ENCODE peak calls at places on chromosomes 13 and 19, in four cellular contexts. L is HCT116, X is neuronal stem cell, B is fibroblast of lung. V is an unnamed sample.

GRCh38 chr19:2101417-2102335 is 5.0 kb downstream of the IZUMO4 start:
- DNase-seq in B (no peak), L (no peak), X (no peak), V (no peak)

GRCh38 chr19:11856568-11857264 is 8.2 kb downstream of the ZNF439 start:
- DNase-seq in B (no peak), L (no peak), X (no peak), V (no peak)

GRCh38 chr19:37227996-37228395 is 10.0 kb downstream of the ZNF383 start:
- DNase-seq in X (no peak), B (no peak), L (no peak), V (no peak)

GRCh38 chr19:1513492-1514294 is 874 bp upstream of the ADAMTSL5 start:
- DNase-seq in X (no peak), L (peak), B (peak), V (no peak)

GRCh38 chr19:30342901-30343300 is 29.3 kb upstream of the ZNF536 start:
- DNase-seq in X (no peak), B (no peak), L (no peak), V (no peak)

GRCh38 chr13:112768795-112769411 is 79.1 kb downstream of the ATP11A start:
- DNase-seq in X (no peak), B (no peak), L (no peak), V (peak)

GRCh38 chr13:20360041-20360491 is 127.9 kb upstream of the GJB6 start:
- DNase-seq in X (no peak), L (no peak), B (peak), V (no peak)

GRCh38 chr19:52648336-52648990 is 10.3 kb upstream of the ZNF83 start:
- DNase-seq in X (no peak), B (peak), L (no peak), V (no peak)

GRCh38 chr13:113648218-113648615 is 9.8 kb downstream of the ATP4B start:
- DNase-seq in X (no peak), B (no peak), L (no peak), V (no peak)

GRCh38 chr13:40433577-40433976 is 232.9 kb downstream of the FOXO1 start:
- DNase-seq in X (no peak), B (no peak), L (no peak), V (no peak)

GRCh38 chr13:112587359-112587766 is 590 bp downstream of the TUBGCP3 start:
- DNase-seq in B (peak), X (peak), L (peak), V (no peak)

GRCh38 chr13:106814389-106814903 is 246.5 kb upstream of the ARGLU1 start:
- DNase-seq in X (no peak), L (no peak), B (no peak), V (no peak)

GRCh38 chr19:3401004-3401768 is 34.8 kb downstream of the NFIC start:
- DNase-seq in L (no peak), B (no peak), X (no peak), V (no peak)

GRCh38 chr19:55005684-55006488 is 32.2 kb downstream of the GP6 start:
- DNase-seq in X (no peak), B (peak), L (peak), V (peak)

GRCh38 chr13:35984287-35984686 is 146.9 kb downstream of the DCLK1 start:
- DNase-seq in B (no peak), X (no peak), L (no peak), V (no peak)

GRCh38 chr13:46405457-46405856 is 18.4 kb upstream of the RUBCNL start:
- DNase-seq in B (no peak), X (no peak), L (no peak), V (no peak)
- H3K4me2 ChIP-seq in B (no peak), X (no peak), L (no peak), V (no peak)

GRCh38 chr19:29004796-29005195 is 208.2 kb downstream of the UQCRFS1 start:
- DNase-seq in L (no peak), X (no peak), B (no peak), V (no peak)

GRCh38 chr19:29002336-29002735 is 210.6 kb downstream of the UQCRFS1 start:
- DNase-seq in X (no peak), L (no peak), B (no peak), V (no peak)

GRCh38 chr19:29010276-29010675 is 202.7 kb downstream of the UQCRFS1 start:
- DNase-seq in L (no peak), B (no peak), X (no peak), V (no peak)

GRCh38 chr19:29003641-29004409 is 209.1 kb downstream of the UQCRFS1 start:
- DNase-seq in B (no peak), L (no peak), X (no peak), V (no peak)

GRCh38 chr19:29006057-29006735 is 206.8 kb downstream of the UQCRFS1 start:
- DNase-seq in B (no peak), X (no peak), L (no peak), V (no peak)
- H3K4me2 ChIP-seq in B (no peak), X (no peak), L (no peak), V (no peak)

GRCh38 chr19:35566738-35567137 is 3.3 kb upstream of the ATP4A start:
- DNase-seq in B (no peak), L (no peak), X (no peak), V (no peak)

GRCh38 chr19:35565016-35565856 is 1.8 kb upstream of the ATP4A start:
- DNase-seq in X (no peak), B (no peak), L (no peak), V (no peak)

GRCh38 chr19:35571406-35571965 is 8.0 kb upstream of the ATP4A start:
- DNase-seq in L (no peak), X (no peak), B (no peak), V (no peak)

DNA sequence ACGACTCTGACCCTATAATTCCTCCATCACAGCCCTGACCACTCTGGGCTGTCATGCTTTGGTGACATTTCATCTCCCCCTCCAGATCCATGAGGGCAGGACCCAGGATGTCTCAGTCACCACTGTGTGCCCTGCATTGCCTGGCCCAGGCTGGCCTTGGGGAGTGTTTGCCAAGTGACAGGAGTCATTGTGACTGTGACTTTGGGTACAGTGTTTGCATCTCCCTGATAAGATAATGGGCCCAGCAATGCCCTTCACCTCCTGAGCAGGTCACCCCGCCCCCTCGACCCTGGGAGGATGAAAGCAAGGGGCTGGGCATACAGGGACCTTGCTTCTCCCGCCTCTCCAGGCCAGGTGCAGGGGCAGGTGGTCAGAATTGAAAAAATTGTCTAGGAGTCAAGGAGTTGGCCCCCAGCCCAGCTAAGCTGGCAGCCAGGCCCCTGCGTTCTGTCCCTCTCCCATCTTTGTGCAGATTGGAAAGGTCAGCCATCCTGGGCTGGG is 5.9 kb upstream of the ATP4A start:
- DNase-seq in B (no peak), L (no peak), X (no peak), V (no peak)
- H3K4me2 ChIP-seq in B (no peak), L (no peak), X (no peak), V (no peak)

GRCh38 chr19:44807652-44808462 is 1.0 kb upstream of the BCAM start:
- DNase-seq in B (peak), X (peak), L (peak), V (no peak)
- H3K4me2 ChIP-seq in B (no peak), X (peak), L (peak), V (no peak)

GRCh38 chr13:29878101-29878500 is 27.7 kb upstream of the UBL3 start:
- DNase-seq in B (no peak), X (no peak), L (no peak), V (no peak)
- H3K4me2 ChIP-seq in B (no peak), X (no peak), L (no peak), V (no peak)

GRCh38 chr13:24624801-24625231 is 55.4 kb upstream of the ATP12A start:
- DNase-seq in B (no peak), L (no peak), X (no peak), V (no peak)

GRCh38 chr13:24625324-24625723 is 54.9 kb upstream of the ATP12A start:
- DNase-seq in L (no peak), B (no peak), X (no peak), V (no peak)

GRCh38 chr13:24623141-24623665 is 57.0 kb upstream of the ATP12A start:
- DNase-seq in B (no peak), L (no peak), X (no peak), V (no peak)

GRCh38 chr13:24624363-24624762 is 55.8 kb upstream of the ATP12A start:
- DNase-seq in X (no peak), B (no peak), L (no peak), V (no peak)

DNA sequence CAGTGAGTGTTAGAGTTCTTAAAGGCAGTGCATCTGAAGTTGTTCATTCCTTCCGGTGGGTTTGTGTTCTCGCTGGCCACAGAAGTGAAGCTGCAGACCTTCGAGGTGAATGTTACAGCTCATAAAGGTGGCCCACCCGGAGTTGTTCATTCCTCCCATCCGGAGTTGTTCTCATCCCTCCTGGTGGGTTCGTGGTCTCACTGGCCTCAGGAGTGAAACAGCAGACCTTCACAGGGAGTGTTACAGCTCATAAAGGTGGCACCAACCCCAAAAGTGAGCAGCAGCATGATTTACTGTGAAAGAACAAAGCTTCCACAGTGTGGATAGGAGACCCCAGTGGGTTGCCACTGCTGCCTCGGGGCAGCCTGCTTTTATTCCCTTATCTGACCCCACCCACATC is 57.7 kb upstream of the ATP12A start:
- DNase-seq in L (no peak), B (no peak), X (no peak), V (no peak)
- H3K4me2 ChIP-seq in L (no peak), B (no peak), X (no peak), V (no peak)